ENCODE peak calls at places on chromosomes 1 and 21, in eight cellular contexts. V is right cardiac atrium, Z is Peyer's patch, C is left ventricle myocardium inferior, T is AG04450, U is IMR-90, E is pancreas, K is Panc1. M is an unnamed sample.

GRCh38 chr1:20443703-20444587 is 42.1 kb downstream of the CAMK2N1 start:
- DNase-seq in V (no peak), Z (no peak), C (no peak), T (no peak), U (no peak), E (no peak), K (no peak), M (no peak)

GRCh38 chr1:12047120-12047876 is 15.8 kb upstream of the TNFRSF8 start:
- DNase-seq in V (no peak), Z (no peak), C (no peak), T (no peak), U (peak), E (no peak), K (no peak), M (peak)

GRCh38 chr1:198908995-198909394 is 270.2 kb downstream of the PTPRC start:
- DNase-seq in V (no peak), Z (no peak), C (no peak), T (no peak), U (no peak), E (no peak), K (no peak), M (no peak)

GRCh38 chr1:11841245-11842153 is 6.1 kb downstream of the NPPA start:
- DNase-seq in V (peak), Z (no peak), C (no peak), T (no peak), U (peak), E (no peak), K (no peak), M (no peak)

GRCh38 chr1:99558539-99558938 is 87.4 kb upstream of the PALMD start:
- DNase-seq in V (no peak), Z (no peak), C (no peak), T (no peak), U (peak), E (no peak), K (no peak), M (no peak)

GRCh38 chr1:107787299-107787698 is 177.7 kb downstream of the VAV3 start:
- DNase-seq in V (no peak), Z (no peak), C (no peak), T (no peak), U (no peak), E (no peak), K (no peak), M (no peak)

GRCh38 chr1:55127827-55128343 is 87.3 kb downstream of the USP24 start:
- DNase-seq in V (no peak), Z (no peak), C (no peak), T (peak), U (peak), E (no peak), K (no peak), M (no peak)

GRCh38 chr1:17596651-17597509 is 57.4 kb downstream of the ARHGEF10L start:
- DNase-seq in V (peak), Z (peak), C (no peak), T (no peak), U (no peak), E (no peak), K (no peak), M (no peak)

GRCh38 chr1:173042806-173043205 is 7.9 kb downstream of the TNFSF18 start:
- DNase-seq in V (no peak), Z (no peak), C (no peak), T (no peak), U (no peak), E (no peak), K (no peak), M (no peak)

GRCh38 chr1:55197106-55197505 is 18.1 kb downstream of the USP24 start:
- DNase-seq in V (no peak), Z (no peak), C (no peak), T (no peak), U (no peak), E (no peak), K (no peak), M (no peak)

GRCh38 chr1:82979593-82980230 is 1019.2 kb downstream of the TTLL7 start:
- DNase-seq in V (no peak), Z (no peak), C (no peak), T (no peak), U (no peak), E (no peak), K (no peak), M (no peak)

GRCh38 chr1:8689431-8690252 is 127.8 kb downstream of the RERE start:
- DNase-seq in V (no peak), Z (no peak), C (no peak), T (no peak), U (no peak), E (no peak), K (no peak), M (no peak)

GRCh38 chr21:36120304-36120902 is 14.5 kb upstream of the CBR3 start:
- DNase-seq in V (peak), Z (no peak), C (peak), T (no peak), U (peak), E (no peak), K (no peak), M (no peak)

GRCh38 chr1:21921100-21921875 is 15.8 kb downstream of the HSPG2 start:
- DNase-seq in V (peak), Z (no peak), C (no peak), T (no peak), U (no peak), E (no peak), K (no peak), M (no peak)

GRCh38 chr21:43919871-43920801 is 55.1 kb downstream of the AGPAT3 start:
- DNase-seq in V (peak), Z (peak), C (peak), T (no peak), U (peak), E (no peak), K (no peak), M (no peak)

GRCh38 chr1:40143891-40144575 is 17.2 kb upstream of the RLF start:
- DNase-seq in V (peak), Z (peak), C (no peak), T (peak), U (peak), E (peak), K (peak), M (peak)

GRCh38 chr1:31324093-31324492 is 27.3 kb downstream of the ZCCHC17 start:
- DNase-seq in V (no peak), Z (no peak), C (no peak), T (no peak), U (no peak), E (no peak), K (no peak), M (no peak)

GRCh38 chr1:53321776-53322602 is 5.9 kb downstream of the LRP8 start:
- DNase-seq in V (peak), Z (no peak), C (no peak), T (no peak), U (no peak), E (no peak), K (no peak), M (no peak)

GRCh38 chr1:19646771-19647319 is 2.7 kb downstream of the NBL1 start:
- DNase-seq in V (no peak), Z (no peak), C (no peak), T (no peak), U (no peak), E (no peak), K (no peak), M (no peak)

GRCh38 chr1:208324005-208324404 is 79.8 kb upstream of the PLXNA2 start:
- DNase-seq in V (no peak), Z (no peak), C (no peak), T (no peak), U (no peak), E (no peak), K (no peak), M (no peak)

GRCh38 chr1:5651964-5652751 is 340.1 kb downstream of the NPHP4 start:
- DNase-seq in V (peak), Z (no peak), C (no peak), T (no peak), U (no peak), E (no peak), K (no peak), M (no peak)

GRCh38 chr1:1304331-1305299 is 3.1 kb downstream of the ACAP3 start:
- DNase-seq in V (peak), Z (peak), C (peak), T (peak), U (peak), E (peak), K (no peak), M (no peak)

GRCh38 chr1:11563560-11564069 is 84.7 kb downstream of the DISP3 start:
- DNase-seq in V (no peak), Z (no peak), C (no peak), T (no peak), U (no peak), E (no peak), K (no peak), M (no peak)

GRCh38 chr1:192877283-192877886 is 68.5 kb downstream of the RGS2 start:
- DNase-seq in V (no peak), Z (no peak), C (no peak), T (no peak), U (no peak), E (no peak), K (no peak), M (no peak)

GRCh38 chr21:43193651-43194302 is 25.0 kb downstream of the CRYAA start:
- DNase-seq in V (peak), Z (no peak), C (peak), T (peak), U (peak), E (peak), K (no peak), M (no peak)

GRCh38 chr21:45284456-45284741 is 3.3 kb downstream of the POFUT2 start:
- DNase-seq in V (peak), Z (no peak), C (no peak), T (no peak), U (no peak), E (peak), K (no peak), M (no peak)

DNA sequence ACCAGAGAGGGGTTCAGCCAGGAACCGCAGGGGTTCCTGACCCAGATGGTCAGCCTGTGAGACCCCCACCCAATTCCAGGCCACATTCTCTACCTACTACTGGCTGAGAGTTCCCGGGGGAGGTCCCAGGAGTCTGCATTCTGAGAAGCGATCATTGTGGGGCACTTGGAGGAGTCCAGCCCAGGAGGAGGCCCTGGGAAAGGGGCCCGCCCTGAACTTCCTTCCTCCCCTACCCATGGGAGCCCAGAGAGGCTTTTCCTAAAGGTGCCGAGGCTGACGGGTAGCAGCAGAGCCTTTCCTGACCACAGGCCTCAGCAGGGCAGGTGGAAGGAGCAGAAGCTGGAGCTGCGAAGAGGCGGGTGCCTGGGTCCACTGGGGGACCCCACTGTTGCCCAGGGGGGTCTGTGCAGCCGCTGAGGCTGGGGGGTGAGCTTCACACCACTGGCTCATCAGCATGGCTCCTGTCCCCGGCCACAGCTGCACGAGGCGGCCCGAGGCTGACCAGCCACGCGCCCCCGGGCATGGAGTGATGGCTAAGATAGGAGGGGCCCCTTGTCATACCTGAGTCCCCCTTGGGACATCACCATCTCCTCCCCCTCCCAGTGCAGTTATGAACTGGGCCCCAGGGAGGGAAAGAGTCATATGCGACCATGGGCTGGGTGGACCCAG is 127.7 kb downstream of the PRDM16 start:
- DNase-seq in V (no peak), Z (no peak), C (no peak), T (no peak), U (no peak), E (no peak), K (no peak), M (no peak)
- H3K27ac ChIP-seq in V (no peak), Z (no peak), C (peak), T (no peak), U (no peak), E (no peak), K (no peak), M (no peak)

GRCh38 chr1:24503003-24503751 is 541 bp downstream of the RCAN3 start:
- DNase-seq in V (no peak), Z (no peak), C (peak), T (no peak), U (no peak), E (peak), K (no peak), M (no peak)
- H3K27ac ChIP-seq in V (no peak), Z (peak), C (peak), T (no peak), U (no peak), E (peak), K (peak), M (peak)

GRCh38 chr1:95635820-95636219 is 401.8 kb downstream of the RWDD3 start:
- DNase-seq in V (no peak), Z (no peak), C (no peak), T (no peak), U (no peak), E (no peak), K (no peak), M (no peak)
- H3K27ac ChIP-seq in V (no peak), Z (no peak), C (no peak), T (no peak), U (no peak), E (no peak), K (no peak), M (no peak)

DNA sequence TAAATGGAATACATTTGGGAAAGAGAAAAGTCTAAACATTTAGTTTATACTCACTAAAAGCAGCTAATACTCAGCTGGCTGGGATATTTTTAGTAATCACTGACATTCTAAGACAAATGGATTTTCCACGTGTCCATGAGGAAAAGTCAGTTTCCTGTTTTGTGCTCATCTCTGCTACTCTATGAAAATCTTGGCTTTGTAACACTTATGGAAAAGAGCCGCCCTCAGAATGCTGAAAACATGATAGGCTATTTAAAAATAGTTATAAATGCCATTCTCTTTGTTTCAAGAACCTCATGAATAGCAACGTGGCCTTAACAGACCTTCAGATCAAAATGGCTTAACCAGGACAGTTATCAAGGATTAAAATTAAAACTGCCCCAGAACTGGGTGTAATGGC is 29.9 kb downstream of the MRAP start:
- DNase-seq in V (no peak), Z (no peak), C (no peak), T (no peak), U (peak), E (no peak), K (no peak), M (no peak)
- H3K27ac ChIP-seq in V (peak), Z (peak), C (peak), T (peak), U (peak), E (no peak), K (no peak), M (no peak)

GRCh38 chr1:65065535-65066378 is 82.2 kb upstream of the AK4 start:
- DNase-seq in V (peak), Z (peak), C (peak), T (no peak), U (no peak), E (peak), K (no peak), M (no peak)
- H3K27ac ChIP-seq in V (peak), Z (peak), C (peak), T (no peak), U (no peak), E (peak), K (no peak), M (peak)

DNA sequence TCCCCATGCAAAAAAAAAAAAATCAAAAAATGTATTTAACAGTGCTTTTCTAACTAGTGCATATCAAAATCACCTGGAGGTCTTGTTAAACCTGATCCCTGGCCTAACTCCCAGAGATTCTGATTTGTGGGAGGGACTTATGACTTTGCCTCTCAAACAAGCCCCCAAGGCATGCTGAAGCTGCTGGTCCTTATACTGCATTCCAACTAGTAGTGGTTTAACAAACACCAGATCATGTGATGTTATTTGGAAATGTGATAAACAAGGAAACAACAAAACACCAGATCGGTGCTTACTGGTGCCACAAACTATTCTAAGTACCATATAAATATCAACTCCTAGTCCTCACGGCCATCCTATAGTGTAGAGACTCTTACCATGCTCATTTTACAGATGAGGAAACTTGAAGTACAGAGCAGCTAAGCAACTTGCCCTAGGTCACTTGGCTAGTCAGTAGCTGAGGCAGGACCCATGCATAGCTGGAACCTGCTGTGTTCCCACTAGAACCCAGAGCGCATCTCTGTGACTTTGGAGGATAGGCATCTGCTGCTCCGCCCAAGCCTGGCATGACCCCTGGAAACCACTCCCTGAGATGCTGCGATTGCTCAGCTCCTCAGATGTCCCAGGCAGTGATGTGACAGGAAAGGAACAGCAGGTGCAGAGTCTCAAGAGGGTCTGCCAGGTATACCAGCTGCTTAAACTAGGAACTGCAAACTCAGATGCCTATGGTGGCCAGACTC is 38.1 kb downstream of the SOX13 start:
- DNase-seq in V (no peak), Z (no peak), C (no peak), T (no peak), U (no peak), E (no peak), K (no peak), M (no peak)
- H3K27ac ChIP-seq in V (no peak), Z (no peak), C (no peak), T (no peak), U (no peak), E (no peak), K (no peak), M (no peak)

DNA sequence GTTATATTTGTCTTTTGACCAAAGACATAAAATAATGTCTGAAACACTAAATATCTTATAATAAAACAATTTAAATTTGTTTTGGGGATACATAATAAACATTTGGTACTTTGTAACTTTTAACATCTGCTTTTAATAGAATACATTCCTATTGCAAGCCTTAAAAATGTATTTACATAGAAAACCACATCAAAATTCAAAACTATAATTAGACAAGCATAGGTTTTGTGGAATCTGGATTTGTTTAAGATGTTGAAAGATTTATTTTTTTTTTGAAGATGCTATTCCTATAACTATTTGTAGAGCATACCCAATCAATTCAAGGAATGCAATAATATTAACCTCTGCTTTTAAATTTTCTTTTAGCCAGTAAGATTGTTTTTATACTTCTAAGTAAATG is 125.7 kb downstream of the FMN2 start:
- DNase-seq in V (no peak), Z (no peak), C (no peak), T (no peak), U (peak), E (no peak), K (no peak), M (no peak)
- H3K27ac ChIP-seq in V (no peak), Z (no peak), C (no peak), T (no peak), U (no peak), E (no peak), K (no peak), M (no peak)

DNA sequence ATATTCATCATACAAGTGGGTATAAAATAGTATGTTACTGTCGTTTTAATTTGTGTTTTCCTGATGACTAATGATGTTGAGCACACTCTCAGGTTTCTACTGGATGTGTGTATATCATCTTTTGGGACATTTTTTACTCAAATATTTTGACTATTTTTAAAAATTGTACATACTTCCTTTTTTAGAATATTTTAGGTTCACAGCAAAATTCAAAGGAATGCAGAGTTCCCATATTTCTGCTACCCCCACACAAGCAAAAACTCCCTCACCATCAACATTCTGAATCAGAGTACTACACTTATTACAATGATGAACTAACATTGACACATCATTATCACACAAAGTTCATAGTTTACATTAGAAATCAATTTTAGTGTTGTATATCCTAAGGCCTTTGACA is 114.5 kb downstream of the DPYD start:
- DNase-seq in V (no peak), Z (no peak), C (no peak), T (no peak), U (no peak), E (no peak), K (no peak), M (no peak)
- H3K27ac ChIP-seq in V (no peak), Z (no peak), C (no peak), T (no peak), U (no peak), E (no peak), K (no peak), M (no peak)

GRCh38 chr1:65066766-65067490 is 81.1 kb upstream of the AK4 start:
- DNase-seq in V (peak), Z (peak), C (peak), T (no peak), U (peak), E (peak), K (no peak), M (peak)
- H3K27ac ChIP-seq in V (peak), Z (peak), C (peak), T (no peak), U (peak), E (peak), K (no peak), M (peak)

GRCh38 chr1:230713547-230713914 is 391 bp downstream of the AGT start:
- DNase-seq in V (no peak), Z (no peak), C (no peak), T (no peak), U (no peak), E (no peak), K (no peak), M (no peak)
- H3K27ac ChIP-seq in V (peak), Z (no peak), C (peak), T (no peak), U (no peak), E (peak), K (no peak), M (no peak)